ENCODE peak calls at places on chromosomes 16 and 17, in ten cellular contexts. L is H9, X is astrocyte, T is PC-3, V is transverse colon, P is IMR-90, H is psoas muscle, C is neural progenitor cell, B is body of pancreas, S is right cardiac atrium. W is an unnamed sample.

GRCh38 chr17:56481654-56482053 is 111.8 kb upstream of the NOG start:
- DNase-seq in V (no peak), L (no peak), P (peak), B (no peak), H (no peak), S (no peak), X (no peak), T (no peak), C (no peak), W (no peak)

GRCh38 chr17:8672326-8672725 is 41.8 kb upstream of the MYH10 start:
- DNase-seq in S (no peak), P (no peak), X (no peak), B (no peak), L (no peak), H (no peak), C (no peak), V (no peak), T (no peak), W (no peak)

GRCh38 chr16:88444826-88445582 is 8.1 kb upstream of the ZFPM1 start:
- DNase-seq in C (no peak), H (no peak), X (no peak), B (no peak), V (no peak), L (no peak), S (no peak), P (no peak), T (no peak), W (no peak)

GRCh38 chr17:19958023-19958422 is 19.6 kb downstream of the AKAP10 start:
- DNase-seq in X (peak), L (peak), B (no peak), H (no peak), C (peak), T (peak), V (no peak), P (peak), S (no peak), W (peak)

GRCh38 chr16:728131-728889 is 1.4 kb downstream of the HAGHL start:
- DNase-seq in L (peak), S (peak), P (peak), V (peak), T (peak), X (peak), B (peak), H (peak), C (peak), W (peak)

GRCh38 chr17:78184311-78184710 is 2.5 kb downstream of the TK1 start:
- DNase-seq in V (no peak), B (peak), X (no peak), T (no peak), S (no peak), H (no peak), C (no peak), P (no peak), L (no peak), W (no peak)

GRCh38 chr17:19533718-19534561 is at the start of gene SLC47A1:
- DNase-seq in C (peak), L (peak), B (peak), H (peak), T (no peak), X (no peak), V (peak), P (no peak), S (peak), W (no peak)

GRCh38 chr17:39231587-39232551 is 6.1 kb upstream of the STAC2 start:
- DNase-seq in X (no peak), S (peak), B (peak), L (peak), T (peak), P (peak), V (peak), C (peak), H (peak), W (no peak)

GRCh38 chr17:70624208-70624607 is 454.9 kb downstream of the KCNJ2 start:
- DNase-seq in X (no peak), V (no peak), L (no peak), T (no peak), S (no peak), P (no peak), H (no peak), C (no peak), B (no peak), W (no peak)

GRCh38 chr17:920190-920589 is 59.4 kb downstream of the NXN start:
- DNase-seq in T (no peak), C (no peak), S (no peak), P (no peak), X (no peak), H (no peak), L (no peak), B (no peak), V (no peak), W (no peak)

GRCh38 chr17:40475234-40476210 is 25.9 kb downstream of the TNS4 start:
- DNase-seq in B (no peak), L (peak), S (peak), C (no peak), P (no peak), H (no peak), V (no peak), X (no peak), T (peak), W (no peak)

GRCh38 chr16:15509051-15509592 is 74.7 kb downstream of the BMERB1 start:
- DNase-seq in B (no peak), H (no peak), L (no peak), P (no peak), C (no peak), T (no peak), V (no peak), S (no peak), X (no peak), W (no peak)

GRCh38 chr17:19000531-19001011 is 4.0 kb downstream of the FAM83G start:
- DNase-seq in X (peak), T (peak), C (peak), V (peak), H (peak), S (peak), B (peak), P (peak), L (no peak), W (peak)

GRCh38 chr16:15690296-15690695 is 40.3 kb downstream of the NDE1 start:
- DNase-seq in P (peak), T (no peak), C (no peak), S (no peak), B (no peak), H (no peak), V (no peak), X (peak), L (no peak), W (no peak)

GRCh38 chr17:65925606-65926307 is 266.2 kb downstream of the CEP112 start:
- DNase-seq in L (no peak), B (no peak), V (no peak), T (peak), S (no peak), C (no peak), P (peak), X (no peak), H (no peak), W (no peak)

GRCh38 chr17:41196068-41196467 is 6.4 kb downstream of the KRTAP9-1 start:
- DNase-seq in C (no peak), L (no peak), H (no peak), P (no peak), B (no peak), T (no peak), V (no peak), S (no peak), X (no peak), W (no peak)

GRCh38 chr16:17416461-17417221 is 54.1 kb downstream of the XYLT1 start:
- DNase-seq in S (peak), V (peak), P (peak), T (no peak), X (peak), B (peak), H (no peak), L (peak), C (no peak), W (no peak)

GRCh38 chr17:36665417-36665816 is 64.0 kb downstream of the MRM1 start:
- DNase-seq in L (no peak), C (no peak), B (no peak), X (peak), P (no peak), S (no peak), T (peak), V (no peak), H (no peak), W (peak)

GRCh38 chr17:62778990-62779681 is 29.0 kb downstream of the MARCHF10 start:
- DNase-seq in L (peak), B (peak), V (peak), H (no peak), S (no peak), T (peak), C (no peak), P (peak), X (peak), W (peak)

GRCh38 chr17:47315451-47316266 is 8.1 kb upstream of the EFCAB13 start:
- DNase-seq in C (peak), T (peak), H (no peak), L (no peak), P (peak), X (peak), S (no peak), B (peak), V (peak), W (peak)

GRCh38 chr17:67829331-67829730 is 4.0 kb downstream of the BPTF start:
- DNase-seq in L (no peak), X (peak), S (no peak), P (no peak), H (no peak), C (peak), V (no peak), T (peak), B (no peak), W (no peak)

GRCh38 chr17:73316919-73317505 is 5.2 kb upstream of the CDC42EP4 start:
- DNase-seq in T (no peak), V (no peak), X (no peak), C (peak), L (peak), P (no peak), S (no peak), H (no peak), B (no peak), W (no peak)

GRCh38 chr16:23499801-23500200 is 10.5 kb downstream of the GGA2 start:
- DNase-seq in H (no peak), C (no peak), P (no peak), V (no peak), L (peak), X (no peak), S (no peak), B (peak), T (no peak), W (no peak)

GRCh38 chr17:8084250-8084649 is 3.3 kb downstream of the ALOX12B start:
- DNase-seq in T (no peak), X (no peak), H (no peak), V (no peak), L (no peak), C (no peak), B (no peak), S (no peak), P (no peak), W (no peak)

GRCh38 chr16:86038923-86039310 is 140.0 kb downstream of the IRF8 start:
- DNase-seq in P (no peak), T (no peak), V (peak), H (no peak), B (peak), C (no peak), X (no peak), L (no peak), S (no peak), W (no peak)

GRCh38 chr16:69404275-69404805 is 18.5 kb upstream of the TERF2 start:
- DNase-seq in C (peak), T (no peak), V (peak), B (peak), S (no peak), X (peak), H (no peak), L (no peak), P (peak), W (peak)

GRCh38 chr16:877242-878065 is 76.9 kb upstream of the GNG13 start:
- DNase-seq in P (no peak), H (peak), L (no peak), B (no peak), T (no peak), X (no peak), V (no peak), C (no peak), S (peak), W (no peak)

GRCh38 chr16:66801320-66802105 is at the start of gene TERB1:
- DNase-seq in L (peak), V (no peak), S (peak), T (no peak), P (no peak), X (no peak), B (no peak), C (no peak), H (no peak), W (no peak)

GRCh38 chr17:28623696-28624095 is 9.7 kb upstream of the RSKR start:
- DNase-seq in P (no peak), B (no peak), T (no peak), C (no peak), S (no peak), L (no peak), X (no peak), H (no peak), V (no peak), W (no peak)

GRCh38 chr17:60231234-60231633 is 81.5 kb downstream of the CA4 start:
- DNase-seq in H (no peak), C (peak), L (no peak), X (no peak), P (peak), S (no peak), T (peak), V (no peak), B (no peak), W (no peak)

GRCh38 chr17:73342549-73343167 is 30.9 kb upstream of the CDC42EP4 start:
- DNase-seq in C (peak), B (no peak), L (no peak), P (peak), V (no peak), H (no peak), T (peak), X (peak), S (no peak), W (no peak)

GRCh38 chr17:67855504-67856324 is 30.4 kb downstream of the BPTF start:
- DNase-seq in L (no peak), P (no peak), T (no peak), B (no peak), C (no peak), V (no peak), X (no peak), S (no peak), H (no peak), W (no peak)

GRCh38 chr17:76530489-76530814 is 7.1 kb downstream of the CYGB start:
- DNase-seq in X (no peak), C (no peak), T (no peak), L (no peak), H (no peak), B (peak), S (no peak), V (no peak), P (no peak), W (peak)

GRCh38 chr16:14586637-14587036 is 43.4 kb downstream of the PARN start:
- DNase-seq in S (no peak), C (no peak), X (no peak), B (no peak), H (no peak), T (no peak), L (no peak), V (no peak), P (no peak), W (no peak)

GRCh38 chr16:68401871-68402747 is 46.2 kb downstream of the SMPD3 start:
- DNase-seq in H (no peak), P (peak), C (no peak), T (peak), V (no peak), X (peak), B (no peak), S (no peak), L (no peak), W (peak)

GRCh38 chr17:61410100-61410551 is 10.5 kb downstream of the TBX2 start:
- DNase-seq in C (no peak), V (no peak), S (peak), B (no peak), P (no peak), L (peak), H (no peak), X (no peak), T (no peak), W (no peak)
- H3K27ac ChIP-seq in C (no peak), V (peak), S (no peak), B (peak), P (peak), L (no peak), H (peak), X (no peak), T (no peak), W (no peak)

GRCh38 chr17:64393000-64393402 is 2.3 kb upstream of the PECAM1 start:
- DNase-seq in B (no peak), P (no peak), H (no peak), T (no peak), V (no peak), X (no peak), L (no peak), S (no peak), C (no peak), W (no peak)
- H3K27ac ChIP-seq in B (no peak), P (no peak), H (no peak), T (no peak), V (no peak), X (no peak), L (no peak), S (no peak), C (no peak), W (peak)

GRCh38 chr17:17352836-17353624 is 49.9 kb downstream of the NT5M start:
- DNase-seq in L (no peak), V (no peak), P (no peak), H (no peak), B (no peak), X (no peak), C (no peak), T (no peak), S (no peak), W (no peak)

GRCh38 chr17:17351356-17351891 is 48.3 kb downstream of the NT5M start:
- DNase-seq in C (no peak), B (no peak), V (no peak), S (no peak), H (peak), T (no peak), P (no peak), X (no peak), L (no peak), W (no peak)

GRCh38 chr17:17353625-17354484 is 50.7 kb downstream of the NT5M start:
- DNase-seq in L (no peak), H (no peak), X (no peak), V (no peak), C (no peak), T (no peak), S (peak), B (no peak), P (no peak), W (no peak)

GRCh38 chr17:17350491-17351355 is 47.5 kb downstream of the NT5M start:
- DNase-seq in X (peak), P (peak), L (peak), H (no peak), T (peak), B (no peak), V (no peak), C (peak), S (no peak), W (no peak)

GRCh38 chr17:17351901-17352781 is 49.0 kb downstream of the NT5M start:
- DNase-seq in T (peak), L (peak), C (no peak), X (peak), S (peak), V (no peak), B (no peak), P (peak), H (peak), W (peak)
- H3K27ac ChIP-seq in T (no peak), L (no peak), C (no peak), X (no peak), S (peak), V (no peak), B (no peak), P (no peak), H (no peak), W (no peak)

GRCh38 chr16:54287018-54287757 is 601 bp upstream of the IRX3 start:
- DNase-seq in X (no peak), V (no peak), H (no peak), C (no peak), P (no peak), L (no peak), T (no peak), S (no peak), B (no peak), W (no peak)
- H3K27ac ChIP-seq in X (no peak), V (no peak), H (peak), C (no peak), P (no peak), L (no peak), T (no peak), S (no peak), B (peak), W (peak)

DNA sequence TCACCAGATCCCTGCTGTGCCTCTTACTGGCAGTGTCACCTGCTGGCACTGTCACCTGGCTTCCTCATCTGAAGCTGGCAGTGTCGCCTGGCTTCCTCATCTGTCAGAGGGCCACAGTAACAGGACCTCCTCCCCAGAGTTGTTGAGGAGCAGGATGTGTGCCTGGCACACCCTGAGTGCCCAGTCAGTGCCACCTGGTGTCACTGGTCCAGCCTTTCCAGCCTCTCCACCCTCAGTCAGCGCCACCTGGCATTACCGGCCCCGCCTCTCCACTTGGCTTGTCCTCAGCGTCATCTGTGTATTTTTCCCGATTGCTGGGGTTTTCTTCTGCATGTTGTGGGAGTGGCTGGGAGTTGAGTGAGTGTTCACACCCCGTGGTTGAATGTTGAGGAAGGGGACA is 37.9 kb downstream of the USP10 start:
- DNase-seq in C (no peak), S (no peak), T (no peak), X (no peak), V (peak), B (peak), P (no peak), H (no peak), L (no peak), W (no peak)
- H3K27ac ChIP-seq in C (peak), S (no peak), T (no peak), X (no peak), V (peak), B (no peak), P (no peak), H (peak), L (peak), W (peak)

DNA sequence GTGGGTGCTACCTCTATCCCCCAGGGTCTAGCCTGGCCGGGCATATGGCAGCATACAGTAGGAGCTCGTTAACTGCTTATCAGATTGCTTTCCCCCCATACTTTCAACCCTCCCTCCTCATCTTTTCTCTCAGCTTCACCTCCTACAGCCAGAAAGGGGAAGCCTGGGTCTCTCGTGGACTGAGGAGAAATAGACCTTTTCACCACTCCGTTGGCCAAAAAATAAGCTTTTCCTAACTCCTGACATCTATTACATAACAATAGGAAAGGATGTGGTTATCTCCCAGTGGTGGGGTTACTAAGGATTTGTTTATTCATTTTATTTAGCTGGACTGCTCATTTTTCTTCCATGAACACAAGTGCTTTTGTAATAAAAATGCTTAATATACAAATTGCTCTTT is 9.0 kb upstream of the CXCL16 start:
- DNase-seq in V (no peak), C (no peak), P (no peak), L (no peak), T (no peak), B (no peak), H (no peak), S (no peak), X (no peak), W (no peak)
- H3K27ac ChIP-seq in V (no peak), C (no peak), P (no peak), L (no peak), T (no peak), B (no peak), H (no peak), S (no peak), X (no peak), W (no peak)

GRCh38 chr17:82022981-82023446 is at the start of gene LRRC45:
- DNase-seq in T (peak), V (peak), P (peak), X (peak), S (peak), H (peak), L (peak), B (peak), C (peak), W (peak)

GRCh38 chr17:82023447-82024241 is 539 bp downstream of the LRRC45 start:
- DNase-seq in B (peak), P (peak), T (no peak), X (no peak), S (no peak), V (peak), C (no peak), L (no peak), H (no peak), W (peak)

GRCh38 chr17:82021728-82022309 is 859 bp downstream of the CENPX start:
- DNase-seq in T (no peak), C (no peak), X (no peak), V (peak), B (no peak), S (no peak), P (no peak), L (no peak), H (no peak), W (no peak)

GRCh38 chr17:82020874-82021727 is 1.6 kb downstream of the CENPX start:
- DNase-seq in B (peak), S (peak), V (peak), L (peak), T (peak), X (peak), H (peak), P (peak), C (peak), W (peak)

GRCh38 chr17:82022310-82022980 is at the start of gene CENPX:
- DNase-seq in X (no peak), S (no peak), C (peak), T (no peak), V (no peak), P (no peak), B (no peak), L (no peak), H (no peak), W (no peak)
- H3K27ac ChIP-seq in X (peak), S (peak), C (no peak), T (peak), V (peak), P (peak), B (peak), L (no peak), H (peak), W (no peak)

W was measured in PC-9.